ENCODE peak calls at places on chromosome 21, in seven cellular contexts. Z, W, I, R, Y, O and M are unnamed samples. For H3K4me1, the result is how much of the 10 kb centered on the place peaks cover.

GRCh38 chr21:46046471-46046870 is 51.4 kb upstream of the COL6A2 start:
- DNase-seq in Z (no peak), W (peak), I (no peak), R (no peak), Y (no peak), O (no peak), M (no peak)

GRCh38 chr21:30839304-30839703 is 9.7 kb upstream of the KRTAP7-1 start:
- DNase-seq in Z (peak), W (no peak), I (no peak), R (no peak), Y (no peak), O (peak), M (no peak)

GRCh38 chr21:45266518-45267389 is 20.9 kb downstream of the POFUT2 start:
- DNase-seq in Z (no peak), W (no peak), I (peak), R (peak), Y (peak), O (peak), M (no peak)

GRCh38 chr21:45289655-45290515 is 2.2 kb upstream of the POFUT2 start:
- DNase-seq in Z (peak), W (no peak), I (peak), R (no peak), Y (no peak), O (peak), M (peak)

GRCh38 chr21:46428987-46429710 is 29.5 kb upstream of the DIP2A start:
- DNase-seq in Z (no peak), W (no peak), I (no peak), R (no peak), Y (peak), O (no peak), M (no peak)

GRCh38 chr21:25636727-25637126 is 2.3 kb upstream of the JAM2 start:
- DNase-seq in Z (no peak), W (no peak), I (no peak), R (no peak), Y (no peak), O (no peak), M (no peak)

GRCh38 chr21:26140185-26140584 is 30.4 kb downstream of the APP start:
- DNase-seq in Z (peak), W (no peak), I (no peak), R (no peak), Y (peak), O (no peak), M (peak)

GRCh38 chr21:41507521-41508414 is at the start of gene TMPRSS2:
- DNase-seq in Z (peak), W (peak), I (no peak), R (no peak), Y (peak), O (peak), M (no peak)

GRCh38 chr21:16007933-16008332 is 278.2 kb downstream of the USP25 start:
- DNase-seq in Z (no peak), W (no peak), I (no peak), R (no peak), Y (no peak), O (no peak), M (no peak)

GRCh38 chr21:44732263-44732662 is 20.9 kb upstream of the TSPEAR start:
- DNase-seq in Z (no peak), W (no peak), I (no peak), R (no peak), Y (no peak), O (no peak), M (no peak)

GRCh38 chr21:18384771-18385170 is 18.8 kb downstream of the TMPRSS15 start:
- DNase-seq in Z (peak), W (no peak), I (no peak), R (no peak), Y (no peak), O (no peak), M (no peak)
- TF ChIP-seq CTCF in Z (peak), W (peak), I (peak), R (no peak), Y (peak), O (peak), M (peak)

DNA sequence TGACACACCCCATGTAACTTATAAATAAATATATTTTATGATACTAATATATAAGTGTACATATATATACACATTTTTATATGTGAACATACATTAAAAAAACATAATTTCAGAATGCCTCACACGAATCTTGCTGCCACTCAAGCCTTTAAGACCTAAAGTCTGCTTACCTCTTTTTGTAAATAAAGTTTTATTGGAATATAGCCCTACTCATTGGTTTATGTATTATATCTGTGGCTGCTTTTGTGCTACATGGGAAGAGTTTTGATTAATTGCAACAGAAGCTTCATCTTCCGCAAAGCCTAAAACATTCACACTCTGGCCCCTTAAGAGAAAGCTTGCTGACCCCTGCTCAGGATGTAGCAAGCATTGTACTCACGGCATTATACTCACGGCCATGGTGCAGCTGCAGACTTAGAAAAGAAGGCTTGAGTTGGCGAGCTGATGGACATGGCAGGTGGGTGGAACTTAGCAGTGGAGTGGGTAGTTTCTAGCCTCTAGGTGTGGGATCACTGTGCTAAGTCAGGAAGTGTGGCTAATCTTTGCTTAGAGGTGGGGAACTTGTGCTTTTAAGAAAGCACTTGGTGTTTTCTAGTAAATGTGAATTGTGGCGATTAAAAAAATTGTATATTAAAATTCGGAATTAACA is 80.8 kb downstream of the DYRK1A start:
- DNase-seq in Z (no peak), W (no peak), I (no peak), R (no peak), Y (no peak), O (no peak), M (no peak)
- H3K4me1 ChIP-seq in Z (under half), W (half or more), I (half or more), R (half or more), Y (under half), O (under half), M (under half)

GRCh38 chr21:42696516-42697040 is 43.2 kb downstream of the PDE9A start:
- DNase-seq in Z (no peak), W (peak), I (no peak), R (no peak), Y (no peak), O (no peak), M (no peak)
- H3K4me3 ChIP-seq in Z (no peak), W (no peak), I (no peak), R (no peak), Y (no peak), O (no peak), M (no peak)

GRCh38 chr21:32977216-32977615 is 48.5 kb upstream of the OLIG2 start:
- DNase-seq in Z (no peak), W (no peak), I (no peak), R (no peak), Y (no peak), O (no peak), M (no peak)
- TF ChIP-seq CTCF in Z (no peak), W (no peak), I (no peak), R (no peak), Y (no peak), O (no peak), M (no peak)

DNA sequence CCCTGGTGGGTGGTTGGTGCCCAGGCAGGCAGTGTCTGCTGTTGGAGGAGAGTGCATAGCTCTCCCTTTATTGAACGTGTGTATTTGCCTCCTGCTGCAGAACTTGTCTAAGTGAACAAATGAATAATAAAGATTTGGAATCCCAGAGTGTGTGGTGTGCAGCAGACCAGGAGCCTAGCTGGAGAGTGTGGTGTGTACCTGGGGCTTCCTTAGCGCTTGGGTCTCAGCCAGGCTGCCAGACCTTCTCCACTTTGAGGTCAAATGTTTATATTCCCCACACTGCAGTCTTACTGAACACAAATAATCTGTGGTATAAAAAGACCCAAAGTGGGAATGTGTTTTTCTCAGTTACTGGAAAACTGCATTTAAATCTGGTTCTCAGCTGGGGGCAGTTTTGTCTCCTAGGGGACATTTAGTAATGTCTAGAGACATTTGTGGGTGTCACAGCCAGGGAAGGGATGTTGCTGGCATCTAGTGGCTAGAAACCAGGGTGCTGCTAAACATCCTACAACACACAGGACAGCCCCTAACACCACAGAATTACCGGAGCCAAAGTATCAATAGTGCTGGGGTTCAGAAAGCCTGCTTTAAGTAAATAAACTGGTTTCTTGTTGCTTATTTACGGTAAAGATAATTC is 23.6 kb downstream of the SLC37A1 start:
- DNase-seq in Z (peak), W (no peak), I (no peak), R (no peak), Y (no peak), O (no peak), M (no peak)
- H3K4me1 ChIP-seq in Z (under half), W (under half), I (under half), R (under half), Y (under half), O (under half), M (under half)

GRCh38 chr21:39181205-39181818 is 1.9 kb downstream of the PSMG1 start:
- DNase-seq in Z (no peak), W (no peak), I (no peak), R (no peak), Y (no peak), O (no peak), M (no peak)

GRCh38 chr21:39183272-39184049 is at the start of gene PSMG1:
- DNase-seq in Z (peak), W (peak), I (peak), R (peak), Y (peak), O (peak), M (peak)

GRCh38 chr21:39180429-39181019 is 2.7 kb downstream of the PSMG1 start:
- DNase-seq in Z (peak), W (no peak), I (no peak), R (no peak), Y (no peak), O (no peak), M (no peak)

GRCh38 chr21:39182484-39183271 is 573 bp downstream of the PSMG1 start:
- DNase-seq in Z (peak), W (no peak), I (no peak), R (no peak), Y (no peak), O (no peak), M (no peak)

GRCh38 chr21:39182016-39182415 is 1.2 kb downstream of the PSMG1 start:
- DNase-seq in Z (no peak), W (no peak), I (no peak), R (no peak), Y (no peak), O (no peak), M (no peak)
- H3K4me3 ChIP-seq in Z (peak), W (peak), I (peak), R (peak), Y (peak), O (peak), M (peak)